ENCODE peak calls at places on chromosomes 1 and 21, in nine cellular contexts. A, M, I, F, Q, X, L, S and Z are unnamed samples.

GRCh38 chr1:215081566-215082531 is 688 bp upstream of the KCNK2 start:
- DNase-seq in A (no peak), M (peak; percentile 61), I (peak; percentile 23), F (peak; percentile 58), Q (no peak), X (no peak), L (no peak), S (no peak), Z (no peak)

GRCh38 chr1:58596631-58597052 is 19.6 kb upstream of the TACSTD2 start:
- DNase-seq in A (no peak), M (no peak), I (no peak), F (no peak), Q (no peak), X (peak; percentile 46), L (no peak), S (no peak), Z (no peak)

GRCh38 chr1:58003059-58003458 is 543.5 kb downstream of the OMA1 start:
- DNase-seq in A (no peak), M (no peak), I (no peak), F (no peak), Q (no peak), X (no peak), L (no peak), S (no peak), Z (no peak)

GRCh38 chr1:65994223-65994622 is 201.5 kb downstream of the PDE4B start:
- DNase-seq in A (no peak), M (no peak), I (no peak), F (no peak), Q (no peak), X (no peak), L (no peak), S (no peak), Z (no peak)

GRCh38 chr1:218479436-218480115 is 134.4 kb downstream of the TGFB2 start:
- DNase-seq in A (no peak), M (no peak), I (peak; percentile 74), F (peak; percentile 67), Q (peak; percentile 54), X (no peak), L (no peak), S (peak; percentile 15), Z (no peak)

GRCh38 chr1:245698860-245699259 is 544.1 kb downstream of the KIF26B start:
- DNase-seq in A (peak; percentile 53), M (no peak), I (no peak), F (no peak), Q (no peak), X (no peak), L (no peak), S (peak; percentile 14), Z (no peak)

GRCh38 chr1:29398431-29398830 is 162.1 kb downstream of the PTPRU start:
- DNase-seq in A (no peak), M (no peak), I (no peak), F (peak; percentile 77), Q (peak; percentile 56), X (peak; percentile 82), L (peak; percentile 20), S (no peak), Z (no peak)

GRCh38 chr1:217907504-217907903 is 276.4 kb downstream of the SPATA17 start:
- DNase-seq in A (no peak), M (no peak), I (peak; percentile 12), F (peak; percentile 28), Q (peak; percentile 92), X (peak; percentile 74), L (peak; percentile 39), S (no peak), Z (no peak)

GRCh38 chr1:151807131-151807530 is 1.9 kb upstream of the LINGO4 start:
- DNase-seq in A (no peak), M (no peak), I (no peak), F (no peak), Q (no peak), X (no peak), L (no peak), S (no peak), Z (no peak)

GRCh38 chr1:75615664-75616435 is 4.9 kb upstream of the SLC44A5 start:
- DNase-seq in A (no peak), M (peak; percentile 73), I (peak; percentile 21), F (peak; percentile 78), Q (peak; percentile 16), X (peak; percentile 9), L (peak; percentile 24), S (peak; percentile 91), Z (peak; percentile 55)

GRCh38 chr1:47804127-47804526 is 193.1 kb downstream of the TRABD2B start:
- DNase-seq in A (no peak), M (no peak), I (no peak), F (no peak), Q (no peak), X (no peak), L (no peak), S (no peak), Z (no peak)

GRCh38 chr21:18887922-18888602 is 484.5 kb upstream of the TMPRSS15 start:
- DNase-seq in A (no peak), M (no peak), I (no peak), F (no peak), Q (no peak), X (no peak), L (no peak), S (no peak), Z (no peak)
- H2AFZ ChIP-seq in A (no peak overlapping the region), M (no peak overlapping the region), I (no peak overlapping the region), F (no peak overlapping the region), Q (no peak overlapping the region), X (no peak overlapping the region), L (no peak overlapping the region), S (no peak overlapping the region), Z (no peak overlapping the region)

GRCh38 chr1:238360474-238360873 is 469.8 kb upstream of the ZP4 start:
- DNase-seq in A (no peak), M (no peak), I (no peak), F (no peak), Q (no peak), X (no peak), L (no peak), S (no peak), Z (no peak)
- H3K9me3 ChIP-seq in A (no peaks in the 10 kb centered on the region), M (no peaks in the 10 kb centered on the region), I (no peaks in the 10 kb centered on the region), F (no peaks in the 10 kb centered on the region), Q (no peaks in the 10 kb centered on the region), X (no peaks in the 10 kb centered on the region), L (no peaks in the 10 kb centered on the region), S (no peaks in the 10 kb centered on the region), Z (no peaks in the 10 kb centered on the region)

GRCh38 chr1:54437783-54438182 is 31.6 kb upstream of the SSBP3 start:
- DNase-seq in A (no peak), M (no peak), I (no peak), F (no peak), Q (no peak), X (no peak), L (no peak), S (no peak), Z (no peak)
- H3K4me2 ChIP-seq in A (no peak overlapping the region), M (no peak overlapping the region), I (no peak overlapping the region), F (no peak overlapping the region), Q (no peak overlapping the region), X (no peak overlapping the region), L (no peak overlapping the region), S (no peak overlapping the region), Z (no peak overlapping the region)

GRCh38 chr1:25799346-25799720 is 660 bp upstream of the SELENON start:
- DNase-seq in A (no peak), M (no peak), I (no peak), F (no peak), Q (no peak), X (no peak), L (no peak), S (peak; percentile 81), Z (no peak)
- H2AFZ ChIP-seq in A (peak overlapping the region; percentile 55), M (no peak overlapping the region), I (peak overlapping the region; percentile 96), F (peak overlapping the region; percentile 91), Q (peak overlapping the region; percentile 86), X (peak overlapping the region; percentile 80), L (no peak overlapping the region), S (peak overlapping the region; percentile 91), Z (peak overlapping the region; percentile 85)

GRCh38 chr1:2948001-2948750 is 73.1 kb upstream of the ACTRT2 start:
- DNase-seq in A (no peak), M (no peak), I (no peak), F (no peak), Q (no peak), X (no peak), L (no peak), S (no peak), Z (no peak)

GRCh38 chr1:2945821-2946231 is 75.4 kb upstream of the ACTRT2 start:
- DNase-seq in A (no peak), M (no peak), I (no peak), F (no peak), Q (no peak), X (no peak), L (no peak), S (peak; percentile 56), Z (no peak)

GRCh38 chr1:2946999-2947650 is 74.1 kb upstream of the ACTRT2 start:
- DNase-seq in A (no peak), M (no peak), I (no peak), F (no peak), Q (no peak), X (no peak), L (no peak), S (no peak), Z (no peak)

GRCh38 chr1:2944705-2945104 is 76.6 kb upstream of the ACTRT2 start:
- DNase-seq in A (no peak), M (no peak), I (no peak), F (no peak), Q (no peak), X (no peak), L (no peak), S (no peak), Z (no peak)

DNA sequence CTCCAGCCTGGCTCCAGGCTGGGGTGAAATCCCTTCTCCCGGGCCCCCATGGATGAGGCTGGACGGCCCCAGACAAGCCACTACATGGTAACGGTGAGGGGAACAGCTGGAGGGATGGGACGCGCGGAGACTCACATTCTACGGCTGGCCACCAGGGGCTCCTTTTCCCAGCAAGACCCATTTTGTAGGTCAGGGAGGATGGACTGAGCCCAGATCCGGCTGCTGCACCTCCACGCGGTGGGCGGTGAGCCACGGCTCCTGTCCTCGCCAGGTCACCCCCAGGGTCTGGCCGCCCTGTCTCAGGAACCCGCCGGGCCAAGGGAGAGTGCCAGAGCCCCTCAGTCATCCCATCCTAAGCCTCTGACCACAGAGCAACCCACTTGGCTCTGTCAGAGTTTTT is 75.0 kb upstream of the ACTRT2 start:
- DNase-seq in A (no peak), M (no peak), I (no peak), F (no peak), Q (no peak), X (no peak), L (no peak), S (peak; percentile 39), Z (no peak)
- H3K9me3 ChIP-seq in A (no peaks in the 10 kb centered on the region), M (peaks cover 77% of the 10 kb centered on the region), I (peaks cover 54% of the 10 kb centered on the region), F (no peaks in the 10 kb centered on the region), Q (no peaks in the 10 kb centered on the region), X (peaks cover 30% of the 10 kb centered on the region), L (peaks cover 6% of the 10 kb centered on the region), S (no peaks in the 10 kb centered on the region), Z (no peaks in the 10 kb centered on the region)

GRCh38 chr21:46099476-46099875 is 1.6 kb downstream of the COL6A2 start:
- DNase-seq in A (no peak), M (peak; percentile 63), I (peak; percentile 34), F (peak; percentile 74), Q (peak; percentile 57), X (no peak), L (peak; percentile 54), S (peak; percentile 92), Z (no peak)
- H3K4me2 ChIP-seq in A (no peak overlapping the region), M (peak overlapping the region; percentile 64), I (peak overlapping the region; percentile 83), F (peak overlapping the region; percentile 95), Q (peak overlapping the region; percentile 83), X (no peak overlapping the region), L (peak overlapping the region; percentile 83), S (peak overlapping the region; percentile 76), Z (no peak overlapping the region)